ENCODE peak calls at places on chromosomes 5 and 9, in eight cellular contexts. One of them, this sample, is unnamed.

GRCh38 chr9:130110596-130111021 is 56.9 kb downstream of the GPR107 start:
- DNase-seq in MM.1S: no peak
- DNase-seq in BE2C: peak
- DNase-seq in NCI-H2081: no peak
- DNase-seq in NCI-H82: no peak
- DNase-seq in activated CD4-positive, alpha-beta T cell treated with anti-CD3 and anti-CD28 coated beads for 24 hours: no peak
- DNase-seq in MV-4-11: no peak
- DNase-seq in effector CD4-positive, alpha-beta T cell: no peak
- DNase-seq in this sample: no peak

GRCh38 chr5:151151793-151152192 is 5.8 kb downstream of the ANXA6 start:
- DNase-seq in BE2C: no peak
- DNase-seq in NCI-H2081: no peak
- DNase-seq in activated CD4-positive, alpha-beta T cell treated with anti-CD3 and anti-CD28 coated beads for 24 hours: no peak
- DNase-seq in MV-4-11: peak
- DNase-seq in effector CD4-positive, alpha-beta T cell: no peak
- DNase-seq in MM.1S: no peak
- DNase-seq in NCI-H82: no peak
- DNase-seq in this sample: no peak

GRCh38 chr9:106130374-106130773 is 436.0 kb downstream of the TMEM38B start:
- DNase-seq in NCI-H2081: no peak
- DNase-seq in NCI-H82: no peak
- DNase-seq in MV-4-11: no peak
- DNase-seq in BE2C: no peak
- DNase-seq in effector CD4-positive, alpha-beta T cell: no peak
- DNase-seq in activated CD4-positive, alpha-beta T cell treated with anti-CD3 and anti-CD28 coated beads for 24 hours: no peak
- DNase-seq in MM.1S: no peak
- DNase-seq in this sample: no peak

GRCh38 chr5:168132186-168132585 is 159.3 kb upstream of the WWC1 start:
- DNase-seq in MM.1S: no peak
- DNase-seq in activated CD4-positive, alpha-beta T cell treated with anti-CD3 and anti-CD28 coated beads for 24 hours: no peak
- DNase-seq in NCI-H82: no peak
- DNase-seq in NCI-H2081: no peak
- DNase-seq in BE2C: no peak
- DNase-seq in effector CD4-positive, alpha-beta T cell: no peak
- DNase-seq in MV-4-11: no peak
- DNase-seq in this sample: no peak

GRCh38 chr9:14652729-14653377 is 40.4 kb downstream of the ZDHHC21 start:
- DNase-seq in NCI-H82: peak
- DNase-seq in BE2C: no peak
- DNase-seq in activated CD4-positive, alpha-beta T cell treated with anti-CD3 and anti-CD28 coated beads for 24 hours: no peak
- DNase-seq in effector CD4-positive, alpha-beta T cell: no peak
- DNase-seq in MV-4-11: no peak
- DNase-seq in MM.1S: no peak
- DNase-seq in NCI-H2081: peak
- DNase-seq in this sample: no peak

GRCh38 chr9:63859475-63860215 is 1425.4 kb downstream of the FOXD4L5 start:
- DNase-seq in effector CD4-positive, alpha-beta T cell: no peak
- DNase-seq in NCI-H82: no peak
- DNase-seq in NCI-H2081: no peak
- DNase-seq in activated CD4-positive, alpha-beta T cell treated with anti-CD3 and anti-CD28 coated beads for 24 hours: no peak
- DNase-seq in BE2C: no peak
- DNase-seq in MV-4-11: no peak
- DNase-seq in MM.1S: peak
- DNase-seq in this sample: peak

GRCh38 chr9:129280236-129281231 is 102.5 kb upstream of the IER5L start:
- DNase-seq in NCI-H82: no peak
- DNase-seq in activated CD4-positive, alpha-beta T cell treated with anti-CD3 and anti-CD28 coated beads for 24 hours: no peak
- DNase-seq in MM.1S: no peak
- DNase-seq in NCI-H2081: no peak
- DNase-seq in MV-4-11: no peak
- DNase-seq in effector CD4-positive, alpha-beta T cell: no peak
- DNase-seq in BE2C: no peak
- DNase-seq in this sample: no peak

GRCh38 chr5:137622850-137623249 is 113.0 kb downstream of the KLHL3 start:
- DNase-seq in NCI-H2081: no peak
- DNase-seq in BE2C: no peak
- DNase-seq in activated CD4-positive, alpha-beta T cell treated with anti-CD3 and anti-CD28 coated beads for 24 hours: no peak
- DNase-seq in MV-4-11: peak
- DNase-seq in MM.1S: no peak
- DNase-seq in NCI-H82: no peak
- DNase-seq in effector CD4-positive, alpha-beta T cell: no peak
- DNase-seq in this sample: no peak

This sample was measured in T-helper 17 cell.